ENCODE peak calls at places on chromosomes 4 and X, in four cellular contexts. U is cardiac muscle cell, B is left ventricle myocardium inferior, O is lower lobe of right lung. Y is an unnamed sample.

GRCh38 chrX:63959975-63960374 is 175.0 kb upstream of the ARHGEF9 start:
- DNase-seq in B (no peak), O (no peak), U (no peak), Y (no peak)

GRCh38 chr4:95585016-95585695 is 36.4 kb upstream of the UNC5C start:
- DNase-seq in O (no peak), U (no peak), B (no peak), Y (no peak)

GRCh38 chr4:23889814-23890269 is at the start of gene PPARGC1A:
- DNase-seq in U (peak; percentile 61), O (peak; percentile 62), B (peak; percentile 47), Y (peak; percentile 59)

GRCh38 chr4:55125087-55125721 is at the start of gene KDR:
- DNase-seq in B (peak; percentile 56), O (peak; percentile 54), U (peak; percentile 58), Y (peak; percentile 77)

GRCh38 chr4:21692211-21692610 is 256.4 kb downstream of the KCNIP4 start:
- DNase-seq in B (no peak), O (no peak), U (no peak), Y (no peak)

GRCh38 chrX:46698691-46699090 is 60.2 kb downstream of the SLC9A7 start:
- DNase-seq in U (peak; percentile 34), B (no peak), O (no peak), Y (no peak)

GRCh38 chrX:108224727-108225455 is 133.3 kb downstream of the ATG4A start:
- DNase-seq in B (no peak), O (no peak), U (peak; percentile 52), Y (no peak)

GRCh38 chr4:1447676-1448588 is 41.7 kb upstream of the NKX1-1 start:
- DNase-seq in U (no peak), O (no peak), B (no peak), Y (peak; percentile 41)

GRCh38 chrX:27807690-27808089 is at the start of gene MAGEB10:
- DNase-seq in O (no peak), B (no peak), U (no peak), Y (no peak)

GRCh38 chr4:76823516-76823915 is 74.4 kb downstream of the SOWAHB start:
- DNase-seq in U (no peak), B (no peak), O (no peak), Y (no peak)

GRCh38 chr4:65624651-65625050 is 45.6 kb downstream of the EPHA5 start:
- DNase-seq in O (no peak), B (no peak), U (no peak), Y (no peak)

GRCh38 chrX:71095555-71095970 is at the start of gene FOXO4:
- DNase-seq in B (peak; percentile 90), U (peak; percentile 91), O (peak; percentile 94), Y (peak; percentile 97)

GRCh38 chr4:126727461-126727860 is 905.3 kb upstream of the INTU start:
- DNase-seq in B (no peak), O (no peak), U (peak; percentile 38), Y (no peak)

GRCh38 chrX:40945366-40945713 is 139.9 kb upstream of the USP9X start:
- DNase-seq in O (no peak), B (no peak), U (peak; percentile 85), Y (no peak)

GRCh38 chr4:146053901-146054300 is 115.3 kb upstream of the ZNF827 start:
- DNase-seq in U (peak; percentile 13), O (no peak), B (no peak), Y (no peak)
- H3K4me1 ChIP-seq in U (no peaks in the 10 kb centered on the region), O (no peaks in the 10 kb centered on the region), B (no peaks in the 10 kb centered on the region), Y (no peaks in the 10 kb centered on the region)

DNA sequence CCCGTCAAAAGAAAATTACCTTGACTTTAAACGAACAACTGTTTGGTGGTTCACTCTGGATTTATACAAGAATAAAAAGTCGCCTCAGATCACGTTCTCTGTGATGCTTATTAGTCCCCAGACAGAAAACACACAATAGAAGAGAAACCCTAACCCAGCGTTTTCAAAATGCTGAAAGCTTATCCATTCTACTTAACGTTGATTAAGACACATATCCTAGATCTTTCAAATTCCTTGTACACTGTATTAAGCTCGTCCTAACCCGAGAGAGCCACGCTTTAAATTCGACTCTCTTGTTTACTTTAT is 786 bp upstream of the PITX2 start:
- DNase-seq in U (no peak), B (no peak), O (no peak), Y (no peak)
- H3K4me3 ChIP-seq in U (no peak overlapping the region), B (peak overlapping the region; percentile 63), O (no peak overlapping the region), Y (no peak overlapping the region)

GRCh38 chrX:72123471-72124185 is 8.1 kb downstream of the RTL5 start:
- DNase-seq in O (peak; percentile 68), B (peak; percentile 44), U (peak; percentile 66), Y (peak; percentile 84)

GRCh38 chrX:72124540-72125201 is 7.0 kb downstream of the RTL5 start:
- DNase-seq in O (no peak), B (no peak), U (no peak), Y (no peak)

GRCh38 chrX:72121381-72121780 is 10.3 kb downstream of the RTL5 start:
- DNase-seq in O (peak; percentile 65), U (peak; percentile 63), B (peak; percentile 60), Y (peak; percentile 70)

GRCh38 chrX:72120798-72121197 is 10.9 kb downstream of the RTL5 start:
- DNase-seq in O (no peak), U (no peak), B (no peak), Y (no peak)

DNA sequence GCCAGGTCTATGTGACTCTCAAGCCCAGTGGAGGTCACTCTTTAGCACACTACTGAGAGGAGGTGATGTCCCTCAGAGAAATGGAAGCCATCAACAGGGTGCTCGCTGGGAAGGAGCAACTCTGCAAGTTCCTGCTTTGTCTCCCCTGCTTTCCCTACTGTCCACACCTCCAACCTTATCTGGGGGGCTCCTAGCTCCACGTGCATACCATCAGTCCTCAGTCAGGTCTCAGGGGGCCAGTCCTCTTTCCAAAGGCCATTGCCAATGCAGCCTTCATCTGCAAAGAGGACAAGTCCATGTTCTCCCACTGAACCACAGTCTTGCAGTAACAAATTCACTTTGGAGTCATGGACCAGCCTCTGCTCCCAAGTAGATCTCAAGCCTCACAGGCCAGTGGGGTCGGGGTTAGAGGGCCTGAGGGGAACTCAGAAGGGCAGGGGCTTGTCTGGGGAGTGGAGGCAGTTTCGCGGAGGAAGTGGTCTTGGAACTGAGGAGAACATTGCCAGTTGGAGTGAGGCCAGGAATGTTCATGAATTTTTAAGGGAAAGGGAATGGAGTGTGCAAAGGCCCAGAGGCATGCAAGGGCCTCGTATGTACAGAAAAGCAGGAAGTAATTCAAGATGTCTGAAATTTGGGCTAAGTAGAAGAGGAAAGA is 9.0 kb downstream of the RTL5 start:
- DNase-seq in O (no peak), U (no peak), B (no peak), Y (no peak)
- H3K27ac ChIP-seq in O (no peak overlapping the region), U (peak overlapping the region; percentile 83), B (peak overlapping the region; percentile 82), Y (peak overlapping the region; percentile 62)

GRCh38 chr4:149993030-149993429 is 85.2 kb upstream of the DCLK2 start:
- DNase-seq in B (no peak), U (no peak), O (no peak), Y (no peak)
- H3K4me1 ChIP-seq in B (peaks cover under 1% of the 10 kb centered on the region), U (no peaks in the 10 kb centered on the region), O (no peaks in the 10 kb centered on the region), Y (no peaks in the 10 kb centered on the region)

GRCh38 chr4:99403380-99404194 is 31.6 kb downstream of the ADH7 start:
- DNase-seq in O (no peak), U (peak; percentile 50), B (no peak), Y (no peak)
- H3K4me3 ChIP-seq in O (no peak overlapping the region), U (no peak overlapping the region), B (no peak overlapping the region), Y (no peak overlapping the region)

DNA sequence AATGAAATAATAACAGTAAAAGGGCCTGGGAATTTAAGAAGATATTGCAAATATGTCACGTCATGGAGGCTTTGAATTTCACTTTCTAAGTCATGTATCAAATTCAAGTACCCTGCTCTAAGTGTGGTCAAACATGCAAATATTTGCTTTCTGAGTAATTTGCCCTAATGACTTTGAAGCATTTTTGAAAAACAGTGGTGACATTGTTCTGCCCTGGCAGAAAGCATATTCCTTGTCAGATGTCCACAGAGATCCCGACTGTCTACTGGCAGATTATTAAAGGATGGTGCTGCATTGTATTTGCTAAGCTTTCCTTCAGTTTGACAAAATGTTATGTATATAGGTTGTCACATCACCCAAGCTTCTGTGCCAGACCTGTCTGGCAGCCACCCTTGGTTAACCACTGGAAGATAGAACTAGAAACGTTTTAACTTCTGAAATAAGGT is 92.5 kb downstream of the ANK2 start:
- DNase-seq in B (no peak), O (no peak), U (peak; percentile 66), Y (no peak)
- H3K27ac ChIP-seq in B (no peak overlapping the region), O (no peak overlapping the region), U (peak overlapping the region; percentile 8), Y (no peak overlapping the region)

DNA sequence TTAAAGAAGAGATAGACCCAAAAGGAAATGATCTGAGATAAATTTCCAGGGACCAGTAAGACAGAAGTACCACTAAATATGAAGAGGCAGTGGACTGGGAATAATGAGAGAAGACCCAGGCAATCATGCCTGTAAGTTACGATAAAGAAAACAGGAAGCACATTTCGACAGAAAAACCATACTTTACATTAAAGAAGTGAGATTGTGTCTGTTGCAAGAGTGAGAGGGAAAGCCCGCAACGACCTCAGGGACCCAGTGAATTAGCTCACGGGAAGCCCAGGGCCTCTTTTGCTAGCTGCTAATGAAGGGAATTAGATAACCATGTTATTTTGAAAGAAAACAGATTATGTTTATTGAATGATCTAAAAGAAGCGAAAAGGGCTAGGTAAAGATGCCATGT is 28.9 kb upstream of the ACSL1 start:
- DNase-seq in B (no peak), U (peak; percentile 42), O (peak; percentile 60), Y (no peak)
- H3K4me1 ChIP-seq in B (no peaks in the 10 kb centered on the region), U (no peaks in the 10 kb centered on the region), O (peaks cover 4% of the 10 kb centered on the region), Y (peaks cover 1% of the 10 kb centered on the region)